ENCODE peak calls at places on chromosomes 3 and 15, in five cellular contexts. N is sigmoid colon, A is endothelial cell of umbilical vein, R is HCT116, Z is esophagus muscularis mucosa. I is an unnamed sample.

GRCh38 chr3:53804697-53805462 is 41.3 kb downstream of the CHDH start:
- DNase-seq in N (peak), A (no peak), R (peak), Z (no peak), I (no peak)

GRCh38 chr15:79154491-79155182 is 64.1 kb upstream of the RASGRF1 start:
- DNase-seq in N (no peak), A (no peak), R (no peak), Z (no peak), I (no peak)

GRCh38 chr3:45367451-45367850 is 20.9 kb upstream of the LARS2 start:
- DNase-seq in N (no peak), A (no peak), R (peak), Z (no peak), I (no peak)

GRCh38 chr3:53182759-53183355 is 21.8 kb downstream of the PRKCD start:
- DNase-seq in N (no peak), A (no peak), R (no peak), Z (no peak), I (no peak)

GRCh38 chr15:87142096-87142495 is 1062.4 kb downstream of the AGBL1 start:
- DNase-seq in N (no peak), A (no peak), R (no peak), Z (no peak), I (no peak)

GRCh38 chr15:45093622-45094357 is 20.2 kb downstream of the DUOX2 start:
- DNase-seq in N (peak), A (no peak), R (no peak), Z (no peak), I (no peak)

GRCh38 chr3:110526732-110527727 is 544.6 kb upstream of the NECTIN3 start:
- DNase-seq in N (no peak), A (peak), R (peak), Z (no peak), I (no peak)

GRCh38 chr15:60695713-60696522 is 217.0 kb upstream of the ICE2 start:
- DNase-seq in N (no peak), A (no peak), R (no peak), Z (no peak), I (no peak)

GRCh38 chr15:74128785-74129350 is 1.5 kb upstream of the ISLR2 start:
- DNase-seq in N (no peak), A (no peak), R (no peak), Z (no peak), I (no peak)

GRCh38 chr3:170425491-170426239 is 7.0 kb downstream of the CLDN11 start:
- DNase-seq in N (no peak), A (no peak), R (no peak), Z (no peak), I (no peak)

GRCh38 chr15:87033056-87033455 is 953.4 kb downstream of the AGBL1 start:
- DNase-seq in N (no peak), A (no peak), R (no peak), Z (no peak), I (no peak)

GRCh38 chr3:17158941-17159682 is 274.4 kb downstream of the PLCL2 start:
- DNase-seq in N (no peak), A (no peak), R (no peak), Z (no peak), I (no peak)

GRCh38 chr3:40780801-40781406 is 256.1 kb downstream of the ZNF621 start:
- DNase-seq in N (peak), A (peak), R (no peak), Z (peak), I (peak)

GRCh38 chr15:40870716-40871115 is 3.3 kb downstream of the RHOV start:
- DNase-seq in N (no peak), A (no peak), R (no peak), Z (no peak), I (no peak)

GRCh38 chr3:173745952-173746682 is 348.6 kb downstream of the NLGN1 start:
- DNase-seq in N (no peak), A (peak), R (no peak), Z (no peak), I (no peak)

GRCh38 chr3:58419782-58420512 is 13.7 kb downstream of the PDHB start:
- DNase-seq in N (peak), A (no peak), R (no peak), Z (no peak), I (no peak)

GRCh38 chr15:29925227-29926082 is 103.2 kb upstream of the TJP1 start:
- DNase-seq in N (peak), A (peak), R (peak), Z (no peak), I (no peak)

GRCh38 chr3:25661694-25662455 is 2.8 kb downstream of the TOP2B start:
- DNase-seq in N (no peak), A (peak), R (no peak), Z (no peak), I (no peak)

GRCh38 chr3:76873509-76874242 is 166.2 kb upstream of the ROBO2 start:
- DNase-seq in N (no peak), A (no peak), R (no peak), Z (no peak), I (no peak)

GRCh38 chr3:136819784-136820640 is 1.1 kb downstream of the SLC35G2 start:
- DNase-seq in N (peak), A (peak), R (no peak), Z (no peak), I (peak)

GRCh38 chr3:8509961-8510360 is 8.3 kb downstream of the LMCD1 start:
- DNase-seq in N (no peak), A (peak), R (peak), Z (no peak), I (no peak)

GRCh38 chr3:194369522-194370279 is at the start of gene LRRC15:
- DNase-seq in N (no peak), A (peak), R (no peak), Z (no peak), I (peak)

GRCh38 chr3:190586631-190587000 is 72.7 kb downstream of the IL1RAP start:
- DNase-seq in N (no peak), A (peak), R (peak), Z (no peak), I (no peak)
- TF ChIP-seq POLR2A in N (no peak), A (no peak), R (no peak), Z (no peak), I (no peak)

DNA sequence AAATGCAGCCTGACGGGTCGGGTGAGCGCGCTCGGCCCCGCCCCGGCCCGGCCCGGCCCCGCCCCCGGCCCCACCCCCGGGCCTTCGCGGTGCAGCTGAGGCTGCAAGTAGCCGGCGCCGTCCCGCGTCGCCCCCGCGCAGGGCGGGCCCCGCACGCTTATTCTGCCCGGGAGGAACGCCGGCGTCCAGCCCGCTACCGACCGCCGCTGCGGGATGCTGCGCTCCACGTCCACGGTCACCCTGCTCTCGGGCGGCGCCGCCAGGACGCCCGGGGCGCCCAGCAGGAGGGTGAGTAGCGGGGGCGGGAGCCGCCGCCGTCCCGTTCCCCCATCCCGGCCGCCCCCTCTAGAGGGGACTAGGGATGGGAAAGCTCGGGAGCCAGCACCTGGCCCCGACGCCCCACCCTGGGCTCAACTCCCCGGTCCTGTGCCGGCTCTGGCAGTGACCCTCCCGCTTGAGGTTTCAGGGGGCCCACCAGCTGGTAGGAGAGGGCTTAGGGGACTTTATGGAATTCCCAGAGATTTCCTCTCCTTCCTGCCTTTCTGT is at the start of gene MYZAP:
- DNase-seq in N (no peak), A (peak), R (no peak), Z (no peak), I (peak)
- TF ChIP-seq POLR2AphosphoS5 in N (peak), A (no peak), R (peak), Z (peak), I (no peak)

GRCh38 chr3:122560680-122561079 is 3.4 kb downstream of the PARP9 start:
- DNase-seq in N (no peak), A (peak), R (peak), Z (no peak), I (no peak)

GRCh38 chr3:122563717-122564025 is 429 bp downstream of the PARP9 start:
- DNase-seq in N (no peak), A (no peak), R (no peak), Z (no peak), I (peak)

GRCh38 chr3:122562923-122563716 is 980 bp downstream of the PARP9 start:
- DNase-seq in N (no peak), A (no peak), R (no peak), Z (no peak), I (no peak)

GRCh38 chr3:122568755-122569154 is 4.6 kb downstream of the DTX3L start:
- DNase-seq in N (no peak), A (no peak), R (no peak), Z (no peak), I (no peak)

DNA sequence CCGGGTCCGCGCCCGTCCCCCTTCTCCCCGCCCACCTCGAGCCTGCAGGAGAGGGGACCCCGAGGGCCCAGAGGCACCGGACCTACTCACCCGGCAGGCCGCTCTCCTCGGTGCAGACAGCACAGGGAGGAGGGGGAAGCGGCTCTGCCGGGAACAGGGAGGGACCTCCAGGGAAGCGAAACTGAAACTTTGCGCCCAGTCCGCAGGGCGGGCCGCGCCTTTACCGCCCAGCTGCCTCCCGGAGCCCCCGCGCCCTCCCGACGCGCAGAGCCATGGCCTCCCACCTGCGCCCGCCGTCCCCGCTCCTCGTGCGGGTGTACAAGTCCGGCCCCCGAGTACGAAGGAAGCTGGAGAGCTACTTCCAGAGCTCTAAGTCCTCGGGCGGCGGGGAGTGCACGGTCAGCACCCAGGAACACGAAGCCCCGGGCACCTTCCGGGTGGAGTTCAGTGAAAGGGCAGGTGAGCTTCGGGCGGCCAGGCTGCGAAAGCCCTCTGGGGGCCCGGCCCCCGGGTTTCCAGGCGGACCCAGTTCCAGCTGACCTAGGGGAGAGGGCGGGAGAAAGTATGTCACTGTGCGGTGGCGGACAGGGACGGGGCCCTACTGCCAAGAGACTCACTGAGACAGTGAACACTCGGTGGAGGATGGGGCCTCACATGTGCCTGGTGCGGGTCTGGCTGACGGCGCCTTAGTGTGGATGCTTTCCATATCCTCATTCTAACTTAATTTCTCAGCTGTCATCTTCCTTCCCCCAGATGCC is at the start of the genes DTX3L and PARP9:
- DNase-seq in N (peak), A (peak), R (no peak), Z (peak), I (peak)
- TF ChIP-seq POLR2A in N (peak), A (peak), R (peak), Z (no peak), I (no peak)

GRCh38 chr3:71048948-71049347 is 534.6 kb downstream of the FOXP1 start:
- DNase-seq in N (no peak), A (peak), R (no peak), Z (peak), I (no peak)
- TF ChIP-seq POLR2AphosphoS5 in N (no peak), A (no peak), R (no peak), Z (no peak), I (no peak)